ENCODE peak calls at places on chromosomes 2 and 18, in nine cellular contexts. One of them, this sample, is unnamed.
A peak's percentile ranks its signal among the peaks of the same experiment; 100 is the strongest.

GRCh38 chr18:22503803-22504202 is 86.1 kb upstream of the CTAGE1 start:
- DNase-seq in EL: peak; percentile 36
- DNase-seq in cardiac muscle cell: no peak
- DNase-seq in stimulated activated CD4-positive, alpha-beta T cell treated with anti-CD3 and anti-CD28 coated beads, Interleukin-4, amount 100 ng/mL, for 48 hours: no peak
- DNase-seq in effector memory CD4-positive, alpha-beta T cell: no peak
- DNase-seq in activated T-cell treated with anti-CD3 and anti-CD28 coated beads for 1 hour: no peak
- DNase-seq in OCI-M1: no peak
- DNase-seq in astrocyte of the spinal cord: no peak
- DNase-seq in NAMALWA: no peak
- DNase-seq in this sample: no peak

GRCh38 chr2:241224068-241224850 is 35.8 kb downstream of the ANO7 start:
- DNase-seq in NAMALWA: no peak
- DNase-seq in stimulated activated CD4-positive, alpha-beta T cell treated with anti-CD3 and anti-CD28 coated beads, Interleukin-4, amount 100 ng/mL, for 48 hours: no peak
- DNase-seq in EL: peak; percentile 75
- DNase-seq in effector memory CD4-positive, alpha-beta T cell: no peak
- DNase-seq in OCI-M1: no peak
- DNase-seq in astrocyte of the spinal cord: peak; percentile 51
- DNase-seq in cardiac muscle cell: no peak
- DNase-seq in activated T-cell treated with anti-CD3 and anti-CD28 coated beads for 1 hour: no peak
- DNase-seq in this sample: no peak

GRCh38 chr18:63887424-63887823 is at the start of gene SERPINB2:
- DNase-seq in OCI-M1: no peak
- DNase-seq in NAMALWA: no peak
- DNase-seq in activated T-cell treated with anti-CD3 and anti-CD28 coated beads for 1 hour: no peak
- DNase-seq in EL: peak; percentile 57
- DNase-seq in astrocyte of the spinal cord: peak; percentile 6
- DNase-seq in stimulated activated CD4-positive, alpha-beta T cell treated with anti-CD3 and anti-CD28 coated beads, Interleukin-4, amount 100 ng/mL, for 48 hours: no peak
- DNase-seq in effector memory CD4-positive, alpha-beta T cell: no peak
- DNase-seq in cardiac muscle cell: no peak
- DNase-seq in this sample: no peak

GRCh38 chr2:190791347-190791982 is 89.2 kb upstream of the GLS start:
- DNase-seq in EL: peak; percentile 74
- DNase-seq in NAMALWA: no peak
- DNase-seq in activated T-cell treated with anti-CD3 and anti-CD28 coated beads for 1 hour: no peak
- DNase-seq in stimulated activated CD4-positive, alpha-beta T cell treated with anti-CD3 and anti-CD28 coated beads, Interleukin-4, amount 100 ng/mL, for 48 hours: peak; percentile 29
- DNase-seq in OCI-M1: peak; percentile 40
- DNase-seq in cardiac muscle cell: no peak
- DNase-seq in effector memory CD4-positive, alpha-beta T cell: no peak
- DNase-seq in astrocyte of the spinal cord: peak; percentile 69
- DNase-seq in this sample: peak; percentile 40

GRCh38 chr2:23420840-23421476 is 36.0 kb downstream of the KLHL29 start:
- DNase-seq in EL: no peak
- DNase-seq in cardiac muscle cell: no peak
- DNase-seq in stimulated activated CD4-positive, alpha-beta T cell treated with anti-CD3 and anti-CD28 coated beads, Interleukin-4, amount 100 ng/mL, for 48 hours: no peak
- DNase-seq in OCI-M1: peak; percentile 12
- DNase-seq in astrocyte of the spinal cord: no peak
- DNase-seq in activated T-cell treated with anti-CD3 and anti-CD28 coated beads for 1 hour: no peak
- DNase-seq in effector memory CD4-positive, alpha-beta T cell: no peak
- DNase-seq in NAMALWA: no peak
- DNase-seq in this sample: no peak

GRCh38 chr2:238846503-238847431 is 1.1 kb upstream of the TWIST2 start:
- DNase-seq in effector memory CD4-positive, alpha-beta T cell: no peak
- DNase-seq in NAMALWA: no peak
- DNase-seq in EL: peak; percentile 59
- DNase-seq in astrocyte of the spinal cord: peak; percentile 48
- DNase-seq in activated T-cell treated with anti-CD3 and anti-CD28 coated beads for 1 hour: no peak
- DNase-seq in cardiac muscle cell: no peak
- DNase-seq in stimulated activated CD4-positive, alpha-beta T cell treated with anti-CD3 and anti-CD28 coated beads, Interleukin-4, amount 100 ng/mL, for 48 hours: no peak
- DNase-seq in OCI-M1: no peak
- DNase-seq in this sample: no peak

GRCh38 chr2:42907835-42908234 is 115.5 kb upstream of the HAAO start:
- DNase-seq in cardiac muscle cell: no peak
- DNase-seq in stimulated activated CD4-positive, alpha-beta T cell treated with anti-CD3 and anti-CD28 coated beads, Interleukin-4, amount 100 ng/mL, for 48 hours: no peak
- DNase-seq in effector memory CD4-positive, alpha-beta T cell: no peak
- DNase-seq in NAMALWA: no peak
- DNase-seq in EL: no peak
- DNase-seq in OCI-M1: no peak
- DNase-seq in astrocyte of the spinal cord: no peak
- DNase-seq in activated T-cell treated with anti-CD3 and anti-CD28 coated beads for 1 hour: no peak
- DNase-seq in this sample: no peak

GRCh38 chr2:237488901-237489860 is 2.1 kb downstream of the MLPH start:
- DNase-seq in OCI-M1: no peak
- DNase-seq in activated T-cell treated with anti-CD3 and anti-CD28 coated beads for 1 hour: no peak
- DNase-seq in astrocyte of the spinal cord: peak; percentile 65
- DNase-seq in cardiac muscle cell: no peak
- DNase-seq in stimulated activated CD4-positive, alpha-beta T cell treated with anti-CD3 and anti-CD28 coated beads, Interleukin-4, amount 100 ng/mL, for 48 hours: no peak
- DNase-seq in effector memory CD4-positive, alpha-beta T cell: no peak
- DNase-seq in EL: peak; percentile 54
- DNase-seq in NAMALWA: no peak
- DNase-seq in this sample: no peak

GRCh38 chr18:6520901-6521300 is 106.2 kb upstream of the L3MBTL4 start:
- DNase-seq in EL: no peak
- DNase-seq in NAMALWA: no peak
- DNase-seq in activated T-cell treated with anti-CD3 and anti-CD28 coated beads for 1 hour: no peak
- DNase-seq in cardiac muscle cell: no peak
- DNase-seq in stimulated activated CD4-positive, alpha-beta T cell treated with anti-CD3 and anti-CD28 coated beads, Interleukin-4, amount 100 ng/mL, for 48 hours: no peak
- DNase-seq in astrocyte of the spinal cord: no peak
- DNase-seq in effector memory CD4-positive, alpha-beta T cell: no peak
- DNase-seq in OCI-M1: no peak
- DNase-seq in this sample: no peak

GRCh38 chr2:111622859-111623258 is 261.1 kb downstream of the ANAPC1 start:
- DNase-seq in OCI-M1: no peak
- DNase-seq in NAMALWA: no peak
- DNase-seq in astrocyte of the spinal cord: peak; percentile 12
- DNase-seq in activated T-cell treated with anti-CD3 and anti-CD28 coated beads for 1 hour: no peak
- DNase-seq in cardiac muscle cell: no peak
- DNase-seq in EL: peak; percentile 68
- DNase-seq in stimulated activated CD4-positive, alpha-beta T cell treated with anti-CD3 and anti-CD28 coated beads, Interleukin-4, amount 100 ng/mL, for 48 hours: no peak
- DNase-seq in effector memory CD4-positive, alpha-beta T cell: no peak
- DNase-seq in this sample: no peak

GRCh38 chr18:79625195-79625923 is 54.2 kb upstream of the CTDP1 start:
- DNase-seq in stimulated activated CD4-positive, alpha-beta T cell treated with anti-CD3 and anti-CD28 coated beads, Interleukin-4, amount 100 ng/mL, for 48 hours: no peak
- DNase-seq in activated T-cell treated with anti-CD3 and anti-CD28 coated beads for 1 hour: no peak
- DNase-seq in EL: no peak
- DNase-seq in effector memory CD4-positive, alpha-beta T cell: no peak
- DNase-seq in astrocyte of the spinal cord: no peak
- DNase-seq in cardiac muscle cell: no peak
- DNase-seq in OCI-M1: peak; percentile 64
- DNase-seq in NAMALWA: peak; percentile 88
- DNase-seq in this sample: peak; percentile 82

GRCh38 chr2:23562143-23562542 is 177.2 kb downstream of the KLHL29 start:
- DNase-seq in NAMALWA: no peak
- DNase-seq in EL: no peak
- DNase-seq in OCI-M1: no peak
- DNase-seq in activated T-cell treated with anti-CD3 and anti-CD28 coated beads for 1 hour: no peak
- DNase-seq in effector memory CD4-positive, alpha-beta T cell: no peak
- DNase-seq in cardiac muscle cell: no peak
- DNase-seq in astrocyte of the spinal cord: no peak
- DNase-seq in stimulated activated CD4-positive, alpha-beta T cell treated with anti-CD3 and anti-CD28 coated beads, Interleukin-4, amount 100 ng/mL, for 48 hours: no peak
- DNase-seq in this sample: no peak

GRCh38 chr2:28915939-28916338 is 21.5 kb downstream of the WDR43 start:
- DNase-seq in NAMALWA: no peak
- DNase-seq in EL: peak; percentile 10
- DNase-seq in activated T-cell treated with anti-CD3 and anti-CD28 coated beads for 1 hour: no peak
- DNase-seq in stimulated activated CD4-positive, alpha-beta T cell treated with anti-CD3 and anti-CD28 coated beads, Interleukin-4, amount 100 ng/mL, for 48 hours: no peak
- DNase-seq in effector memory CD4-positive, alpha-beta T cell: no peak
- DNase-seq in astrocyte of the spinal cord: no peak
- DNase-seq in cardiac muscle cell: no peak
- DNase-seq in OCI-M1: peak; percentile 47
- DNase-seq in this sample: no peak

GRCh38 chr2:160294339-160294803 is 94.3 kb upstream of the ITGB6 start:
- DNase-seq in cardiac muscle cell: no peak
- DNase-seq in effector memory CD4-positive, alpha-beta T cell: no peak
- DNase-seq in astrocyte of the spinal cord: peak; percentile 81
- DNase-seq in stimulated activated CD4-positive, alpha-beta T cell treated with anti-CD3 and anti-CD28 coated beads, Interleukin-4, amount 100 ng/mL, for 48 hours: no peak
- DNase-seq in activated T-cell treated with anti-CD3 and anti-CD28 coated beads for 1 hour: no peak
- DNase-seq in EL: peak; percentile 85
- DNase-seq in OCI-M1: no peak
- DNase-seq in NAMALWA: no peak
- DNase-seq in this sample: peak; percentile 58

GRCh38 chr2:196853301-196854087 is 44.3 kb upstream of the C2orf66 start:
- DNase-seq in NAMALWA: no peak
- DNase-seq in stimulated activated CD4-positive, alpha-beta T cell treated with anti-CD3 and anti-CD28 coated beads, Interleukin-4, amount 100 ng/mL, for 48 hours: no peak
- DNase-seq in OCI-M1: no peak
- DNase-seq in cardiac muscle cell: no peak
- DNase-seq in activated T-cell treated with anti-CD3 and anti-CD28 coated beads for 1 hour: no peak
- DNase-seq in effector memory CD4-positive, alpha-beta T cell: no peak
- DNase-seq in EL: no peak
- DNase-seq in astrocyte of the spinal cord: no peak
- DNase-seq in this sample: no peak

GRCh38 chr18:595571-595970 is 1.2 kb upstream of the CLUL1 start:
- DNase-seq in cardiac muscle cell: no peak
- DNase-seq in activated T-cell treated with anti-CD3 and anti-CD28 coated beads for 1 hour: no peak
- DNase-seq in NAMALWA: no peak
- DNase-seq in OCI-M1: no peak
- DNase-seq in stimulated activated CD4-positive, alpha-beta T cell treated with anti-CD3 and anti-CD28 coated beads, Interleukin-4, amount 100 ng/mL, for 48 hours: no peak
- DNase-seq in astrocyte of the spinal cord: no peak
- DNase-seq in effector memory CD4-positive, alpha-beta T cell: no peak
- DNase-seq in EL: no peak
- DNase-seq in this sample: no peak

GRCh38 chr2:145623136-145623535 is 1103.2 kb upstream of the ZEB2 start:
- DNase-seq in stimulated activated CD4-positive, alpha-beta T cell treated with anti-CD3 and anti-CD28 coated beads, Interleukin-4, amount 100 ng/mL, for 48 hours: no peak
- DNase-seq in EL: peak; percentile 58
- DNase-seq in effector memory CD4-positive, alpha-beta T cell: no peak
- DNase-seq in cardiac muscle cell: no peak
- DNase-seq in activated T-cell treated with anti-CD3 and anti-CD28 coated beads for 1 hour: no peak
- DNase-seq in NAMALWA: no peak
- DNase-seq in OCI-M1: no peak
- DNase-seq in astrocyte of the spinal cord: peak; percentile 86
- DNase-seq in this sample: no peak

GRCh38 chr2:168244318-168244717 is 3.1 kb downstream of the STK39 start:
- DNase-seq in EL: no peak
- DNase-seq in NAMALWA: peak; percentile 81
- DNase-seq in effector memory CD4-positive, alpha-beta T cell: no peak
- DNase-seq in OCI-M1: no peak
- DNase-seq in activated T-cell treated with anti-CD3 and anti-CD28 coated beads for 1 hour: peak; percentile 6
- DNase-seq in astrocyte of the spinal cord: no peak
- DNase-seq in cardiac muscle cell: peak; percentile 45
- DNase-seq in stimulated activated CD4-positive, alpha-beta T cell treated with anti-CD3 and anti-CD28 coated beads, Interleukin-4, amount 100 ng/mL, for 48 hours: peak; percentile 39
- DNase-seq in this sample: no peak

GRCh38 chr2:239559417-239560261 is 158.8 kb upstream of the HDAC4 start:
- DNase-seq in cardiac muscle cell: no peak
- DNase-seq in activated T-cell treated with anti-CD3 and anti-CD28 coated beads for 1 hour: no peak
- DNase-seq in NAMALWA: no peak
- DNase-seq in OCI-M1: no peak
- DNase-seq in stimulated activated CD4-positive, alpha-beta T cell treated with anti-CD3 and anti-CD28 coated beads, Interleukin-4, amount 100 ng/mL, for 48 hours: no peak
- DNase-seq in effector memory CD4-positive, alpha-beta T cell: no peak
- DNase-seq in EL: no peak
- DNase-seq in astrocyte of the spinal cord: no peak
- DNase-seq in this sample: no peak

GRCh38 chr2:241965931-241966412 is 96.4 kb downstream of the RTP5 start:
- DNase-seq in EL: peak; percentile 95
- DNase-seq in effector memory CD4-positive, alpha-beta T cell: peak; percentile 25
- DNase-seq in cardiac muscle cell: peak; percentile 46
- DNase-seq in NAMALWA: peak; percentile 65
- DNase-seq in astrocyte of the spinal cord: peak; percentile 98
- DNase-seq in OCI-M1: peak; percentile 89
- DNase-seq in stimulated activated CD4-positive, alpha-beta T cell treated with anti-CD3 and anti-CD28 coated beads, Interleukin-4, amount 100 ng/mL, for 48 hours: peak; percentile 73
- DNase-seq in activated T-cell treated with anti-CD3 and anti-CD28 coated beads for 1 hour: peak; percentile 39
- DNase-seq in this sample: peak; percentile 77

GRCh38 chr2:124343827-124344498 is 318.9 kb downstream of the CNTNAP5 start:
- DNase-seq in stimulated activated CD4-positive, alpha-beta T cell treated with anti-CD3 and anti-CD28 coated beads, Interleukin-4, amount 100 ng/mL, for 48 hours: no peak
- DNase-seq in cardiac muscle cell: no peak
- DNase-seq in EL: no peak
- DNase-seq in effector memory CD4-positive, alpha-beta T cell: no peak
- DNase-seq in astrocyte of the spinal cord: no peak
- DNase-seq in NAMALWA: no peak
- DNase-seq in OCI-M1: no peak
- DNase-seq in activated T-cell treated with anti-CD3 and anti-CD28 coated beads for 1 hour: no peak
- DNase-seq in this sample: no peak

GRCh38 chr2:45282646-45283045 is 273.4 kb upstream of the SIX2 start:
- DNase-seq in OCI-M1: no peak
- DNase-seq in effector memory CD4-positive, alpha-beta T cell: no peak
- DNase-seq in NAMALWA: no peak
- DNase-seq in stimulated activated CD4-positive, alpha-beta T cell treated with anti-CD3 and anti-CD28 coated beads, Interleukin-4, amount 100 ng/mL, for 48 hours: no peak
- DNase-seq in activated T-cell treated with anti-CD3 and anti-CD28 coated beads for 1 hour: no peak
- DNase-seq in astrocyte of the spinal cord: no peak
- DNase-seq in EL: no peak
- DNase-seq in cardiac muscle cell: no peak
- DNase-seq in this sample: no peak

GRCh38 chr2:215920244-215921100 is 92.9 kb downstream of the MREG start:
- DNase-seq in activated T-cell treated with anti-CD3 and anti-CD28 coated beads for 1 hour: peak; percentile 18
- DNase-seq in effector memory CD4-positive, alpha-beta T cell: peak; percentile 16
- DNase-seq in NAMALWA: peak; percentile 73
- DNase-seq in cardiac muscle cell: peak; percentile 72
- DNase-seq in EL: peak; percentile 70
- DNase-seq in stimulated activated CD4-positive, alpha-beta T cell treated with anti-CD3 and anti-CD28 coated beads, Interleukin-4, amount 100 ng/mL, for 48 hours: peak; percentile 32
- DNase-seq in astrocyte of the spinal cord: peak; percentile 89
- DNase-seq in OCI-M1: peak; percentile 79
- DNase-seq in this sample: peak; percentile 48

GRCh38 chr2:136527560-136527959 is 237.8 kb upstream of the THSD7B start:
- DNase-seq in stimulated activated CD4-positive, alpha-beta T cell treated with anti-CD3 and anti-CD28 coated beads, Interleukin-4, amount 100 ng/mL, for 48 hours: no peak
- DNase-seq in cardiac muscle cell: peak; percentile 87
- DNase-seq in EL: peak; percentile 2
- DNase-seq in astrocyte of the spinal cord: no peak
- DNase-seq in OCI-M1: peak; percentile 66
- DNase-seq in effector memory CD4-positive, alpha-beta T cell: no peak
- DNase-seq in activated T-cell treated with anti-CD3 and anti-CD28 coated beads for 1 hour: no peak
- DNase-seq in NAMALWA: peak; percentile 40
- DNase-seq in this sample: peak; percentile 57

This sample was measured in Kasumi-1.